ENCODE peak calls at places on chromosomes 2 and 18, in seven cellular contexts. J is kidney epithelial cell; K is left lobe of liver; D is stimulated activated CD8-positive, alpha-beta memory T cell treated with anti-CD3 and anti-CD28 coated beads, Interleukin-12 subunit alpha, Interleukin-12 subunit beta, amount 100 ng/mL, for 1 hour; I is GM13976; U is breast epithelium; B is HTR-8/SVneo. A is an unnamed sample.

GRCh38 chr18:22412502-22412901 is 5.2 kb downstream of the CTAGE1 start:
- DNase-seq in J (no peak), I (no peak), B (no peak), K (no peak), U (no peak), D (no peak), A (no peak)

GRCh38 chr2:23083963-23084362 is 301.0 kb upstream of the KLHL29 start:
- DNase-seq in U (no peak), D (no peak), J (no peak), B (no peak), K (no peak), I (no peak), A (no peak)

GRCh38 chr2:164351536-164351935 is 269.7 kb downstream of the GRB14 start:
- DNase-seq in D (no peak), I (no peak), K (no peak), B (no peak), U (no peak), J (no peak), A (no peak)

GRCh38 chr2:174951746-174952145 is 53.4 kb downstream of the CHN1 start:
- DNase-seq in D (no peak), U (no peak), K (no peak), J (no peak), B (peak), I (no peak), A (no peak)

GRCh38 chr2:239315308-239315707 is 85.5 kb downstream of the HDAC4 start:
- DNase-seq in I (no peak), J (no peak), K (no peak), U (no peak), B (no peak), D (no peak), A (no peak)

GRCh38 chr18:13281406-13281805 is 62.8 kb downstream of the LDLRAD4 start:
- DNase-seq in B (no peak), J (no peak), D (no peak), U (no peak), K (no peak), I (no peak), A (no peak)

GRCh38 chr2:18501156-18501555 is 59.3 kb downstream of the RDH14 start:
- DNase-seq in B (no peak), D (no peak), K (no peak), U (no peak), I (no peak), J (no peak), A (no peak)

GRCh38 chr2:27407798-27408491 is 1.4 kb downstream of the PPM1G start:
- DNase-seq in I (peak), K (no peak), J (no peak), U (no peak), D (no peak), B (peak), A (no peak)

GRCh38 chr2:240918258-240919091 is 12.3 kb downstream of the CROCC2 start:
- DNase-seq in K (peak), U (no peak), J (no peak), B (no peak), D (no peak), I (no peak), A (no peak)

GRCh38 chr2:149087751-149088150 is 49.3 kb downstream of the LYPD6B start:
- DNase-seq in D (no peak), I (no peak), J (no peak), K (no peak), U (no peak), B (no peak), A (no peak)

GRCh38 chr2:107018366-107018765 is 132.4 kb upstream of the ST6GAL2 start:
- DNase-seq in U (no peak), J (no peak), D (no peak), B (no peak), K (no peak), I (no peak), A (no peak)

GRCh38 chr2:69013123-69013836 is at the start of gene ANTXR1:
- DNase-seq in I (peak), K (no peak), B (peak), J (no peak), D (no peak), U (peak), A (no peak)

GRCh38 chr18:44526705-44527415 is 153.8 kb upstream of the SETBP1 start:
- DNase-seq in K (no peak), D (no peak), B (no peak), J (no peak), U (no peak), I (no peak), A (no peak)

GRCh38 chr2:100782376-100782878 is 37.5 kb upstream of the NPAS2 start:
- DNase-seq in J (no peak), D (no peak), I (no peak), B (no peak), U (no peak), K (no peak), A (no peak)

GRCh38 chr2:235523486-235524150 is 29.8 kb downstream of the AGAP1 start:
- DNase-seq in B (no peak), D (no peak), J (no peak), I (no peak), U (no peak), K (no peak), A (no peak)

GRCh38 chr2:239230318-239231052 is 170.3 kb downstream of the HDAC4 start:
- DNase-seq in D (no peak), I (no peak), J (no peak), U (peak), K (peak), B (no peak), A (no peak)

GRCh38 chr2:204264746-204265145 is 280.5 kb upstream of the PARD3B start:
- DNase-seq in U (no peak), J (no peak), I (no peak), D (no peak), B (no peak), K (no peak), A (no peak)